ENCODE peak calls at places on chromosomes 12 and 14, in six cellular contexts. V is brain pericyte, F is astrocyte of the spinal cord, R is GM12865, D is RPMI7951, B is NCI-H774. Z is an unnamed sample.

GRCh38 chr14:74599201-74599809 is 12.7 kb downstream of the LTBP2 start:
- DNase-seq in F (no peak), D (no peak), B (no peak), V (no peak), R (no peak), Z (no peak)

GRCh38 chr14:34843011-34843554 is 32.1 kb downstream of the BAZ1A start:
- DNase-seq in V (peak), R (peak), B (no peak), D (peak), F (peak), Z (peak)

GRCh38 chr14:20956376-20956976 is 1.2 kb downstream of the RNASE2 start:
- DNase-seq in R (no peak), V (no peak), F (no peak), B (no peak), D (no peak), Z (no peak)

GRCh38 chr12:54258286-54258685 is 21.6 kb downstream of the CBX5 start:
- DNase-seq in B (no peak), R (no peak), D (peak), F (peak), V (peak), Z (no peak)

GRCh38 chr12:93135286-93136239 is 206.5 kb upstream of the EEA1 start:
- DNase-seq in D (no peak), F (peak), V (peak), R (peak), B (peak), Z (peak)

GRCh38 chr12:78406776-78407335 is 457.7 kb upstream of the SYT1 start:
- DNase-seq in R (peak), V (no peak), F (peak), B (peak), D (peak), Z (no peak)

GRCh38 chr12:110117948-110118685 is 6.0 kb upstream of the IFT81 start:
- DNase-seq in R (no peak), D (no peak), F (no peak), V (no peak), B (no peak), Z (no peak)

GRCh38 chr12:13178568-13179158 is 17.9 kb upstream of the EMP1 start:
- DNase-seq in B (no peak), R (no peak), D (peak), F (no peak), V (no peak), Z (no peak)

GRCh38 chr14:56339855-56340701 is 221.9 kb downstream of the PELI2 start:
- DNase-seq in V (peak), R (peak), B (peak), D (peak), F (peak), Z (peak)

GRCh38 chr12:47547077-47547476 is 158.8 kb downstream of the RPAP3 start:
- DNase-seq in V (no peak), R (no peak), F (peak), B (no peak), D (peak), Z (no peak)

GRCh38 chr14:91509083-91509877 is 830 bp downstream of the PPP4R3A start:
- DNase-seq in F (no peak), D (peak), R (peak), V (no peak), B (no peak), Z (peak)

GRCh38 chr12:126819554-126819953 is 1447.4 kb upstream of the TMEM132C start:
- DNase-seq in B (no peak), F (no peak), R (no peak), D (no peak), V (no peak), Z (no peak)

GRCh38 chr12:17020765-17021164 is 414.8 kb upstream of the LMO3 start:
- DNase-seq in V (no peak), D (no peak), B (no peak), F (no peak), R (no peak), Z (no peak)